ENCODE peak calls at places on chromosomes 6 and 20, in five cellular contexts. X is mesothelial cell of epicardium, N is glutamatergic neuron, R is tibial nerve, Y is kidney epithelial cell. Q is an unnamed sample.

GRCh38 chr20:36493801-36494114 is 47.6 kb upstream of the MYL9 start:
- DNase-seq in X (no peak), N (no peak), R (peak), Y (no peak), Q (no peak)

GRCh38 chr6:16392010-16392409 is 153.6 kb downstream of the GMPR start:
- DNase-seq in X (no peak), N (no peak), R (no peak), Y (no peak), Q (no peak)

GRCh38 chr20:51958636-51959542 is 156.6 kb upstream of the SALL4 start:
- DNase-seq in X (no peak), N (no peak), R (no peak), Y (no peak), Q (no peak)

GRCh38 chr6:150269857-150270223 is 99.0 kb upstream of the IYD start:
- DNase-seq in X (no peak), N (no peak), R (no peak), Y (peak), Q (no peak)

GRCh38 chr20:44802702-44803101 is 7.6 kb downstream of the RIMS4 start:
- DNase-seq in X (no peak), N (no peak), R (no peak), Y (no peak), Q (no peak)

GRCh38 chr6:24060982-24061754 is 64.8 kb upstream of the NRSN1 start:
- DNase-seq in X (no peak), N (no peak), R (no peak), Y (no peak), Q (no peak)

GRCh38 chr6:30889921-30890645 is 5.8 kb downstream of the DDR1 start:
- DNase-seq in X (no peak), N (no peak), R (peak), Y (no peak), Q (no peak)

GRCh38 chr6:33276864-33277662 is at the start of gene B3GALT4:
- DNase-seq in X (peak), N (peak), R (peak), Y (no peak), Q (peak)

GRCh38 chr6:159400806-159401205 is 231.6 kb downstream of the FNDC1 start:
- DNase-seq in X (no peak), N (no peak), R (no peak), Y (peak), Q (no peak)

GRCh38 chr6:75318900-75319299 is 34.3 kb upstream of the TMEM30A start:
- DNase-seq in X (no peak), N (no peak), R (no peak), Y (no peak), Q (no peak)

GRCh38 chr6:33410711-33411631 is at the start of gene PHF1:
- DNase-seq in X (no peak), N (peak), R (no peak), Y (no peak), Q (peak)

GRCh38 chr6:44304282-44305199 is 8.6 kb downstream of the AARS2 start:
- DNase-seq in X (no peak), N (peak), R (no peak), Y (no peak), Q (peak)

GRCh38 chr20:37228111-37228510 is 33.5 kb downstream of the GHRH start:
- DNase-seq in X (no peak), N (no peak), R (no peak), Y (no peak), Q (no peak)

GRCh38 chr20:64001607-64002011 is 20.7 kb downstream of the PRPF6 start:
- DNase-seq in X (no peak), N (no peak), R (no peak), Y (no peak), Q (no peak)

GRCh38 chr6:89273816-89274215 is 41.3 kb downstream of the GABRR2 start:
- DNase-seq in X (no peak), N (no peak), R (no peak), Y (no peak), Q (no peak)

GRCh38 chr20:31568773-31569162 is 36.3 kb upstream of the ID1 start:
- DNase-seq in X (no peak), N (peak), R (no peak), Y (no peak), Q (no peak)

GRCh38 chr6:163085426-163085825 is 329.1 kb upstream of the QKI start:
- DNase-seq in X (no peak), N (no peak), R (no peak), Y (no peak), Q (no peak)

GRCh38 chr6:130223508-130223907 is 757 bp upstream of the SAMD3 start:
- DNase-seq in X (no peak), N (no peak), R (no peak), Y (no peak), Q (peak)

GRCh38 chr6:29827579-29828470 is at the start of gene HLA-G:
- DNase-seq in X (no peak), N (no peak), R (no peak), Y (no peak), Q (no peak)

GRCh38 chr6:18600236-18600635 is 213.1 kb downstream of the RNF144B start:
- DNase-seq in X (no peak), N (no peak), R (no peak), Y (no peak), Q (no peak)

GRCh38 chr20:45153147-45153546 is 21.6 kb upstream of the PI3 start:
- DNase-seq in X (no peak), N (no peak), R (no peak), Y (no peak), Q (no peak)

GRCh38 chr6:26332843-26333242 is 32.2 kb upstream of the BTN3A2 start:
- DNase-seq in X (no peak), N (no peak), R (no peak), Y (no peak), Q (no peak)

GRCh38 chr6:132304891-132305305 is 96.4 kb downstream of the MOXD1 start:
- DNase-seq in X (no peak), N (no peak), R (no peak), Y (no peak), Q (no peak)

GRCh38 chr20:46828471-46828870 is 66.2 kb upstream of the EYA2 start:
- DNase-seq in X (no peak), N (no peak), R (no peak), Y (no peak), Q (no peak)

GRCh38 chr6:12903246-12903645 is 186.7 kb downstream of the PHACTR1 start:
- DNase-seq in X (no peak), N (no peak), R (no peak), Y (no peak), Q (no peak)

GRCh38 chr6:19309661-19310060 is 527.5 kb upstream of the ID4 start:
- DNase-seq in X (no peak), N (no peak), R (no peak), Y (no peak), Q (no peak)

GRCh38 chr6:132209351-132209750 is 191.9 kb downstream of the MOXD1 start:
- DNase-seq in X (no peak), N (no peak), R (no peak), Y (peak), Q (no peak)

GRCh38 chr20:36202891-36203338 is 33.4 kb upstream of the AAR2 start:
- DNase-seq in X (peak), N (peak), R (peak), Y (no peak), Q (peak)

GRCh38 chr20:46264391-46265266 is 43.7 kb downstream of the CDH22 start:
- DNase-seq in X (no peak), N (no peak), R (no peak), Y (no peak), Q (no peak)

DNA sequence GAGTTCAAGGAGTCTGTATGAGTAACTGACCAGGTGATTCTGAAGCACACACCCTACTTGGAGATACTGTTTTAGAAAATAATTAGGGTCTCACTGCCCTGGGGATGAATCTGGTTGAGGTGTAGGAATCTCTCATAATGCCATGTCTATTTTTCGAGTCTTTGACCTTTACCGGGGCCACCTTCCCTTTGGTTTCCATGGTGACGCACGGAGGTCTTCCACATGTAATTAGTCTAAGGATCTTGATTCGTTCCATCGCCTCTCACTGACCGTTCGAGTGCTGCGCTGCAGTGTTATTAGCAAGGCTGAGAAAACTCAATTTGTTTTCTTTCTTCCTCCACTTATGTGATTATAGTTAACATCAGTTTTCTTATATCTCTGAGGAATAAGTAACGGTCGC is 144.3 kb upstream of the SPACA1 start:
- DNase-seq in X (no peak), N (no peak), R (no peak), Y (no peak), Q (no peak)
- TF ChIP-seq CTCF in X (no peak), N (no peak), R (no peak), Y (no peak), Q (no peak)

GRCh38 chr6:77124604-77125003 is 338.7 kb downstream of the HTR1B start:
- DNase-seq in X (no peak), N (no peak), R (no peak), Y (no peak), Q (no peak)
- TF ChIP-seq CTCF in X (no peak), N (no peak), R (no peak), Y (peak), Q (no peak)

DNA sequence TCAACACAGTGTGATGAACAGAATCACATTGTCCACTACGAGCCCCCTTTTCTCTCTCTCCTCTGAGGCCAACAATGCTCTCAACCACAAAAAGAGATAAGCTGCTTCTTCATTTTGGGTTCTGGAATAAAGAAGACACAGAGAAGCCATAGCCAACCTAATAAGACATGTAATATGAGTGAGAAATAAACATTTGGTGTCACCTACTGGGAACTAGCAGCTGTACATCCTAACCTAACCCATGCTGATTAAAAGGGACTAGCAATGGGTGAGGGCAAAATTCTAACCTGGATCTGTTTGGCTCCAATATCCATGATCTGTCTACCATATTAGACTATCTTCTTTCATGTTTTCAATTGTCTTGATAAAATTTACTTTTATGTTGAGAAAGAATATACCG is 369.1 kb upstream of the MARCKS start:
- DNase-seq in X (no peak), N (no peak), R (no peak), Y (no peak), Q (no peak)
- TF ChIP-seq CTCF in X (no peak), N (no peak), R (no peak), Y (no peak), Q (no peak)

GRCh38 chr6:142074516-142074915 is 58.2 kb upstream of the GJE1 start:
- DNase-seq in X (no peak), N (no peak), R (no peak), Y (no peak), Q (no peak)

GRCh38 chr6:142075516-142076101 is 57.1 kb upstream of the GJE1 start:
- DNase-seq in X (no peak), N (no peak), R (no peak), Y (no peak), Q (no peak)

DNA sequence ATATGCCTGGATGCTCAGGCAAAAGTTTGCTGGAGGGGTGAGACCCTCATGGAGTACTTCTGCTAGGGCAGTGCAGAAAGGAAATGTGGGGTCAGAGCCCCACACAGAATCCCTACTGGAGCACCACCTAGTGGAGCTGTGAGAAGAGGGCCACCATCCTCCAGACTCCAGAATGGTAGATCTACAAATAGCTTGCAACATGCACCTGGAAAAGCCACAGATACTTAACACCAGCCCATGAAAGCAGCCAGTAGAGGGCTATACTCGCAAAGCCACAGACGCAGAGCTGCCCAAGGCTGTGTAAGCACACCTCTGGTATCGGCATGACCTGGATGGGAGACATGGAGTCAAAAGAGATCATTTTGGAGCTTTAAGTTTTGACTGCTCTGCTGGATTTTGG is 60.7 kb upstream of the GJE1 start:
- DNase-seq in X (no peak), N (no peak), R (no peak), Y (no peak), Q (no peak)
- TF ChIP-seq CTCF in X (no peak), N (no peak), R (no peak), Y (no peak), Q (no peak)